ENCODE peak calls at places on chromosomes 5 and 9, in eight cellular contexts. One of them, this sample, is unnamed.

GRCh38 chr5:140148508-140148907 is 22.8 kb downstream of the IGIP start:
- DNase-seq in stomach: no peak
- DNase-seq in fibroblast of the aortic adventitia: no peak
- DNase-seq in lower lobe of right lung: no peak
- DNase-seq in HFF-Myc: no peak
- DNase-seq in activated CD8-positive, alpha-beta T cell treated with anti-CD3 and anti-CD28 coated beads for 36 hours: no peak
- DNase-seq in AG09309: no peak
- DNase-seq in kidney: no peak
- DNase-seq in this sample: no peak

GRCh38 chr9:2681981-2682380 is 35.3 kb upstream of the KCNV2 start:
- DNase-seq in stomach: no peak
- DNase-seq in AG09309: no peak
- DNase-seq in kidney: no peak
- DNase-seq in fibroblast of the aortic adventitia: no peak
- DNase-seq in lower lobe of right lung: no peak
- DNase-seq in HFF-Myc: no peak
- DNase-seq in activated CD8-positive, alpha-beta T cell treated with anti-CD3 and anti-CD28 coated beads for 36 hours: no peak
- DNase-seq in this sample: no peak

GRCh38 chr5:170424629-170425028 is 35.5 kb upstream of the KCNMB1 start:
- DNase-seq in stomach: no peak
- DNase-seq in lower lobe of right lung: no peak
- DNase-seq in AG09309: no peak
- DNase-seq in fibroblast of the aortic adventitia: no peak
- DNase-seq in HFF-Myc: no peak
- DNase-seq in kidney: no peak
- DNase-seq in activated CD8-positive, alpha-beta T cell treated with anti-CD3 and anti-CD28 coated beads for 36 hours: no peak
- DNase-seq in this sample: no peak

GRCh38 chr9:93111371-93112115 is 15.5 kb downstream of the CARD19 start:
- DNase-seq in lower lobe of right lung: peak
- DNase-seq in HFF-Myc: no peak
- DNase-seq in activated CD8-positive, alpha-beta T cell treated with anti-CD3 and anti-CD28 coated beads for 36 hours: no peak
- DNase-seq in AG09309: no peak
- DNase-seq in fibroblast of the aortic adventitia: no peak
- DNase-seq in kidney: peak
- DNase-seq in stomach: no peak
- DNase-seq in this sample: no peak

GRCh38 chr5:151104795-151105194 is 24.0 kb upstream of the TNIP1 start:
- DNase-seq in AG09309: peak
- DNase-seq in activated CD8-positive, alpha-beta T cell treated with anti-CD3 and anti-CD28 coated beads for 36 hours: no peak
- DNase-seq in kidney: peak
- DNase-seq in fibroblast of the aortic adventitia: peak
- DNase-seq in stomach: no peak
- DNase-seq in lower lobe of right lung: no peak
- DNase-seq in HFF-Myc: no peak
- DNase-seq in this sample: no peak

GRCh38 chr9:137032893-137033292 is 1.0 kb upstream of the FUT7 start:
- DNase-seq in AG09309: no peak
- DNase-seq in kidney: no peak
- DNase-seq in fibroblast of the aortic adventitia: no peak
- DNase-seq in HFF-Myc: no peak
- DNase-seq in stomach: no peak
- DNase-seq in activated CD8-positive, alpha-beta T cell treated with anti-CD3 and anti-CD28 coated beads for 36 hours: no peak
- DNase-seq in lower lobe of right lung: peak
- DNase-seq in this sample: no peak

GRCh38 chr5:141260458-141261237 is 15.5 kb downstream of the PCDHB15 start:
- DNase-seq in HFF-Myc: no peak
- DNase-seq in AG09309: no peak
- DNase-seq in activated CD8-positive, alpha-beta T cell treated with anti-CD3 and anti-CD28 coated beads for 36 hours: no peak
- DNase-seq in kidney: no peak
- DNase-seq in lower lobe of right lung: no peak
- DNase-seq in stomach: no peak
- DNase-seq in fibroblast of the aortic adventitia: peak
- DNase-seq in this sample: no peak

GRCh38 chr9:5499889-5500398 is 10.4 kb upstream of the PDCD1LG2 start:
- DNase-seq in activated CD8-positive, alpha-beta T cell treated with anti-CD3 and anti-CD28 coated beads for 36 hours: no peak
- DNase-seq in HFF-Myc: peak
- DNase-seq in AG09309: no peak
- DNase-seq in kidney: no peak
- DNase-seq in stomach: no peak
- DNase-seq in fibroblast of the aortic adventitia: peak
- DNase-seq in lower lobe of right lung: no peak
- DNase-seq in this sample: no peak

GRCh38 chr5:87457706-87458105 is 45.0 kb upstream of the CCNH start:
- DNase-seq in fibroblast of the aortic adventitia: no peak
- DNase-seq in activated CD8-positive, alpha-beta T cell treated with anti-CD3 and anti-CD28 coated beads for 36 hours: no peak
- DNase-seq in lower lobe of right lung: no peak
- DNase-seq in kidney: no peak
- DNase-seq in AG09309: no peak
- DNase-seq in stomach: no peak
- DNase-seq in HFF-Myc: no peak
- DNase-seq in this sample: no peak

GRCh38 chr9:74783408-74783807 is 104.3 kb downstream of the TRPM6 start:
- DNase-seq in HFF-Myc: no peak
- DNase-seq in lower lobe of right lung: no peak
- DNase-seq in kidney: no peak
- DNase-seq in fibroblast of the aortic adventitia: peak
- DNase-seq in activated CD8-positive, alpha-beta T cell treated with anti-CD3 and anti-CD28 coated beads for 36 hours: no peak
- DNase-seq in AG09309: no peak
- DNase-seq in stomach: no peak
- DNase-seq in this sample: no peak

GRCh38 chr9:78507008-78507407 is 210.1 kb downstream of the PSAT1 start:
- DNase-seq in kidney: no peak
- DNase-seq in activated CD8-positive, alpha-beta T cell treated with anti-CD3 and anti-CD28 coated beads for 36 hours: no peak
- DNase-seq in stomach: no peak
- DNase-seq in HFF-Myc: no peak
- DNase-seq in fibroblast of the aortic adventitia: no peak
- DNase-seq in AG09309: no peak
- DNase-seq in lower lobe of right lung: no peak
- DNase-seq in this sample: no peak
- TF ChIP-seq CTCF in kidney: no peak
- TF ChIP-seq CTCF in activated CD8-positive, alpha-beta T cell treated with anti-CD3 and anti-CD28 coated beads for 36 hours: no peak
- TF ChIP-seq CTCF in stomach: no peak
- TF ChIP-seq CTCF in HFF-Myc: no peak
- TF ChIP-seq CTCF in fibroblast of the aortic adventitia: no peak
- TF ChIP-seq CTCF in AG09309: no peak
- TF ChIP-seq CTCF in lower lobe of right lung: no peak
- TF ChIP-seq CTCF in this sample: no peak

GRCh38 chr5:92644271-92644886 is 936.6 kb downstream of the NR2F1-AS1 start:
- DNase-seq in stomach: no peak
- DNase-seq in activated CD8-positive, alpha-beta T cell treated with anti-CD3 and anti-CD28 coated beads for 36 hours: no peak
- DNase-seq in AG09309: no peak
- DNase-seq in kidney: no peak
- DNase-seq in fibroblast of the aortic adventitia: no peak
- DNase-seq in HFF-Myc: no peak
- DNase-seq in lower lobe of right lung: no peak
- DNase-seq in this sample: no peak
- TF ChIP-seq CTCF in stomach: no peak
- TF ChIP-seq CTCF in activated CD8-positive, alpha-beta T cell treated with anti-CD3 and anti-CD28 coated beads for 36 hours: no peak
- TF ChIP-seq CTCF in AG09309: peak
- TF ChIP-seq CTCF in kidney: no peak
- TF ChIP-seq CTCF in fibroblast of the aortic adventitia: peak
- TF ChIP-seq CTCF in HFF-Myc: no peak
- TF ChIP-seq CTCF in lower lobe of right lung: no peak
- TF ChIP-seq CTCF in this sample: peak

DNA sequence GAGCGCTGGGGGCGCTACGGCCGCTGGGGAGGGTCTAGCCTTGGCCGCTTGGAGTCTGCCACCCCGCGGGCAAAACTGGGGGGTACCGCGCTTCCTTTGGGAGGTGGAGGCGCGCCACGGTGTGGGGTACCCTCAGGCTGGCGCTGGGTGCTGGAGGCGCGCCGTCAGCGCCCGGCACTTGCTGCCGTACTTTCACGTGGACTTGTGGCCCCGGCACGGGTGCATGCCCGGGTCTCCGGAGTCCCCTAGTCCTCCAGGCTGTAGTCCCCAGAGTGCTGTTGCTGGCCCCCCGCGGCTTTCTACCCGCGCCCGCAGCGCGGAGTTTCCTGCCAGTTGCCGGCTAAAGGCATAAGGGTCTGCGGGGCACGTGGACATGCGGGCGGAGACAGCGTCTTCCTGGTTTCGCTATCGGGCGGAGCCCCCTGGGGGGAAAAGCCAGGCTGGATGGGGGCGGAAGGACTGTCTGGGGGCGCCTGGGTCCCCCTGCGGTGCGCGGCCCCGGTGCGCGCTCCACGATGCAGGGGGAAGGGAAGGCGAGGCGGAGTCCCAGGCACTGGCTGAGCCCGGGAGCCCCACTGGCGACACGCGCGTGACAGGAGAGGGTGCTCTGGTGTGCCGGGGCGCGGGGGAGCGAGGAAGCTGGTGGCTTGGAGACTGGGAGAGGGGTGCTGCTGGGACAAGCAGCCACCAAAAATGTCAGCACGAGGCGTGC is 666 bp downstream of the PPARGC1B start:
- DNase-seq in kidney: peak
- DNase-seq in AG09309: no peak
- DNase-seq in HFF-Myc: no peak
- DNase-seq in activated CD8-positive, alpha-beta T cell treated with anti-CD3 and anti-CD28 coated beads for 36 hours: peak
- DNase-seq in lower lobe of right lung: peak
- DNase-seq in stomach: peak
- DNase-seq in fibroblast of the aortic adventitia: no peak
- DNase-seq in this sample: no peak
- TF ChIP-seq CTCF in kidney: no peak
- TF ChIP-seq CTCF in AG09309: no peak
- TF ChIP-seq CTCF in HFF-Myc: no peak
- TF ChIP-seq CTCF in activated CD8-positive, alpha-beta T cell treated with anti-CD3 and anti-CD28 coated beads for 36 hours: no peak
- TF ChIP-seq CTCF in lower lobe of right lung: no peak
- TF ChIP-seq CTCF in stomach: no peak
- TF ChIP-seq CTCF in fibroblast of the aortic adventitia: no peak
- TF ChIP-seq CTCF in this sample: peak

DNA sequence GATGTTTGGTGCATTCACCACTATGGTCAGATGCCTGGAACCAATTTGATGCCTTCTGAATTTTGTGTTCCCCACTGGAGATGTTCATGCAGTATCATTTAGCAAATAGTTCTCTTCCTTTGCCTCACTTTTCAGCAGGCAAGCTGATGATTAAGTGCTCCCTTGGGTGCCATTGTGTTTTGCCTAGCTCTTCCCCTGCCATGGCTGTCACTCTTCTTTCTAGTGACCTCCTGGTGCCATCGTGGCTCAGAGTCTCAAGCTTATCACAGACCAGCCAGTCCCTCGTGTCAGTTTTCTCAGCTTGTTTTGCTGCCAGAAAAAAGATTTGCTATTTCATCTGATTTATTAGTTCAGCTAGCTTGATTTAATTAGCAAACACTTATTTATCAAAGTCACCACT is 41.3 kb downstream of the IL31RA start:
- DNase-seq in fibroblast of the aortic adventitia: no peak
- DNase-seq in stomach: no peak
- DNase-seq in AG09309: no peak
- DNase-seq in activated CD8-positive, alpha-beta T cell treated with anti-CD3 and anti-CD28 coated beads for 36 hours: no peak
- DNase-seq in lower lobe of right lung: no peak
- DNase-seq in HFF-Myc: no peak
- DNase-seq in kidney: no peak
- DNase-seq in this sample: no peak
- TF ChIP-seq CTCF in fibroblast of the aortic adventitia: no peak
- TF ChIP-seq CTCF in stomach: no peak
- TF ChIP-seq CTCF in AG09309: no peak
- TF ChIP-seq CTCF in activated CD8-positive, alpha-beta T cell treated with anti-CD3 and anti-CD28 coated beads for 36 hours: no peak
- TF ChIP-seq CTCF in lower lobe of right lung: no peak
- TF ChIP-seq CTCF in HFF-Myc: no peak
- TF ChIP-seq CTCF in kidney: no peak
- TF ChIP-seq CTCF in this sample: no peak

DNA sequence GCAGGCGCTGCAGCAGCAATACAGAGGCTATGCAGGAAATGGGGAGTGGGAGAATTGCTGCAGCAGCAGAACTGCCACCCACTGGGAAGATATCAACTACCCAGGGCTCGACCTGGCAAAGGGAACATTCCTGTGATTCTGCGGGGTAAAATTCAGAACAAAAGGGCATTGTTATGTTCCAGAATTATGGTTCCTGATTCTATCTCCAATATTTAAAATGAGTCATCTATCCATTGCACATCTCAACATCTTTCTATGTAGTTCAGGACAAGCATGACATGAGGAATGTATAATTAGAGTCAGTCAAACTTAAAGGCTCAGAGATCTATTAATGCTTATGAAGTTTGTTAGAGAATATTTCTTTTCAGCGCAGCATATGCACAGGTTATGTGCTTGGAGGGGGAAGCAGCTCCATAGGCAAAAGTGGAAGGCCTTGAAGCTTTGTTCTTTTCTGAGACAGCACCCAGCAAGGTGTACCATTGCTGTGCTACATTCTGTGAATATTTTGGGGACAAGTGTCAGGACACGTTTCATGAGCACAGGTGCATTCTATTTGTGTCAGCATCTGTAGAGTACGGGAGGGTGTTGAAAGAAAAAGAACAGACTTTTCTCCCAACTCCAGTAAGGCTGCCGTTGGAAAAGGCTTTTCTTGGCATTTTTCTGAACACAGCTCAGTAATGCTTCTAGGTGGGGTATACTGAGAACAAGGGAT is 395.6 kb upstream of the MPDZ start:
- DNase-seq in activated CD8-positive, alpha-beta T cell treated with anti-CD3 and anti-CD28 coated beads for 36 hours: no peak
- DNase-seq in AG09309: no peak
- DNase-seq in stomach: no peak
- DNase-seq in lower lobe of right lung: no peak
- DNase-seq in HFF-Myc: no peak
- DNase-seq in fibroblast of the aortic adventitia: no peak
- DNase-seq in kidney: no peak
- DNase-seq in this sample: no peak
- TF ChIP-seq CTCF in activated CD8-positive, alpha-beta T cell treated with anti-CD3 and anti-CD28 coated beads for 36 hours: no peak
- TF ChIP-seq CTCF in AG09309: no peak
- TF ChIP-seq CTCF in stomach: no peak
- TF ChIP-seq CTCF in lower lobe of right lung: no peak
- TF ChIP-seq CTCF in HFF-Myc: no peak
- TF ChIP-seq CTCF in fibroblast of the aortic adventitia: no peak
- TF ChIP-seq CTCF in kidney: no peak
- TF ChIP-seq CTCF in this sample: no peak

This sample was measured in progenitor cell of endocrine pancreas.